ENCODE peak calls at places on chromosome 13, in four cellular contexts. C is tibial artery, V is body of pancreas, Q is hepatocyte. W is an unnamed sample.

GRCh38 chr13:102677122-102677521 is 17.7 kb downstream of the METTL21C start:
- DNase-seq in C (no peak), V (no peak), Q (no peak), W (no peak)

GRCh38 chr13:53151692-53152421 is 123.2 kb downstream of the OLFM4 start:
- DNase-seq in C (no peak), V (peak; percentile 74), Q (peak; percentile 77), W (no peak)

GRCh38 chr13:40158218-40158617 is 502.8 kb downstream of the COG6 start:
- DNase-seq in C (no peak), V (peak; percentile 35), Q (no peak), W (no peak)

GRCh38 chr13:32585625-32586021 is 629 bp upstream of the PDS5B start:
- DNase-seq in C (no peak), V (peak; percentile 17), Q (peak; percentile 7), W (no peak)

GRCh38 chr13:49303533-49304252 is 56.0 kb downstream of the CDADC1 start:
- DNase-seq in C (no peak), V (peak; percentile 77), Q (no peak), W (no peak)

GRCh38 chr13:107867701-107868661 is 347.4 kb downstream of the LIG4 start:
- DNase-seq in C (no peak), V (peak; percentile 35), Q (peak; percentile 76), W (no peak)

GRCh38 chr13:29597701-29598100 is 2.2 kb upstream of the SLC7A1 start:
- DNase-seq in C (no peak), V (no peak), Q (no peak), W (no peak)

GRCh38 chr13:65309906-65310305 is 1920.2 kb downstream of the PCDH9 start:
- DNase-seq in C (no peak), V (no peak), Q (no peak), W (no peak)

GRCh38 chr13:93289047-93289446 is 62.4 kb downstream of the GPC6 start:
- DNase-seq in C (no peak), V (no peak), Q (no peak), W (no peak)

GRCh38 chr13:103403814-103404213 is 337.6 kb upstream of the SLC10A2 start:
- DNase-seq in C (no peak), V (no peak), Q (no peak), W (no peak)

GRCh38 chr13:98771838-98772611 is 19.6 kb upstream of the SLC15A1 start:
- DNase-seq in C (no peak), V (peak; percentile 57), Q (no peak), W (no peak)
- TF ChIP-seq CTCF in C (no peak), V (no peak), Q (no peak), W (no peak)

GRCh38 chr13:105327727-105328126 is 1207.7 kb downstream of the EFNB2 start:
- DNase-seq in C (no peak), V (no peak), Q (no peak), W (no peak)
- H3K9me3 ChIP-seq in C (no peaks in the 10 kb centered on the region), V (no peaks in the 10 kb centered on the region), Q (no peaks in the 10 kb centered on the region), W (no peaks in the 10 kb centered on the region)

GRCh38 chr13:75196112-75196855 is 285.7 kb downstream of the TBC1D4 start:
- DNase-seq in C (no peak), V (no peak), Q (no peak), W (no peak)
- TF ChIP-seq CTCF in C (peak; percentile 20), V (no peak), Q (no peak), W (no peak)

GRCh38 chr13:79973533-79973963 is 367.4 kb downstream of the SPRY2 start:
- DNase-seq in C (no peak), V (no peak), Q (no peak), W (no peak)
- H3K9me3 ChIP-seq in C (no peaks in the 10 kb centered on the region), V (no peaks in the 10 kb centered on the region), Q (no peaks in the 10 kb centered on the region), W (no peaks in the 10 kb centered on the region)

GRCh38 chr13:84894749-84895148 is 904.5 kb downstream of the SLITRK6 start:
- DNase-seq in C (no peak), V (no peak), Q (no peak), W (no peak)

DNA sequence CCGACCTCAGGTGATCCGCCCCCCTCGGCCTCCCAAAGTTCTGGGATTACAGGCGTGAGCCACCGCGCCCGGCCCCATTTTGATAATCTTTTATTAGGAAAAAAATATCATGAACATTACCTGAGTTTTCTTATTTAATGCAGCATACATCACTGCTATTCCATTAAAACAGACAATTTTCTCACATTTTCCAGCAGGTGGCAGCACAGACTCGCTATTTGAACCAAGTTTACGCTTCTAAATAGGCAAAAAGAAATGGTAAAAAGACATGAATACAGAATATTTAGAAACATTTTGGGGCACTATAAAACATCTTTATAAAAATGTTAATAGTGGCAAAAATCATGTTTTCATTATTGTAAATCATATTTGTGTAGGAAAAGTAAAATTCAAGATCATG is 903.1 kb downstream of the SLITRK6 start:
- DNase-seq in C (no peak), V (peak; percentile 18), Q (peak; percentile 58), W (no peak)
- TF ChIP-seq CTCF in C (peak; percentile 53), V (peak; percentile 42), Q (peak; percentile 79), W (peak; percentile 38)

W was measured in lung.